ENCODE peak calls at places on chromosomes 6 and 20, in nine cellular contexts. G, R, W, A, Q, J, F, S and E are unnamed samples. For H3K4me1, the result is how much of the 10 kb centered on the place peaks cover.

GRCh38 chr20:31674895-31675827 is 37.4 kb downstream of the COX4I2 start:
- DNase-seq in G (peak), R (no peak), W (peak), A (peak), Q (no peak), J (no peak), F (no peak), S (no peak), E (peak)

GRCh38 chr6:107704377-107705013 is 119.6 kb downstream of the SCML4 start:
- DNase-seq in G (no peak), R (peak), W (no peak), A (no peak), Q (peak), J (no peak), F (peak), S (no peak), E (no peak)

GRCh38 chr6:99993533-99994251 is at the start of gene MCHR2:
- DNase-seq in G (no peak), R (no peak), W (no peak), A (no peak), Q (no peak), J (no peak), F (no peak), S (no peak), E (no peak)

GRCh38 chr6:30640481-30640880 is 6.5 kb upstream of the C6orf136 start:
- DNase-seq in G (no peak), R (no peak), W (no peak), A (no peak), Q (no peak), J (no peak), F (no peak), S (no peak), E (no peak)

GRCh38 chr6:128567029-128567428 is 46.6 kb upstream of the PTPRK start:
- DNase-seq in G (no peak), R (no peak), W (no peak), A (no peak), Q (no peak), J (no peak), F (no peak), S (no peak), E (no peak)

GRCh38 chr6:133502451-133503259 is 261.5 kb downstream of the EYA4 start:
- DNase-seq in G (no peak), R (no peak), W (no peak), A (no peak), Q (no peak), J (no peak), F (no peak), S (no peak), E (no peak)

GRCh38 chr20:45919536-45919933 is 7.6 kb upstream of the PLTP start:
- DNase-seq in G (peak), R (no peak), W (peak), A (no peak), Q (no peak), J (no peak), F (no peak), S (no peak), E (peak)

GRCh38 chr6:83155794-83156193 is 37.3 kb downstream of the PGM3 start:
- DNase-seq in G (no peak), R (no peak), W (no peak), A (no peak), Q (no peak), J (no peak), F (no peak), S (no peak), E (no peak)

GRCh38 chr6:70398783-70399730 is 14.3 kb upstream of the FAM135A start:
- DNase-seq in G (no peak), R (peak), W (peak), A (no peak), Q (peak), J (no peak), F (peak), S (no peak), E (no peak)

GRCh38 chr20:1122388-1123315 is 4.2 kb downstream of the PSMF1 start:
- DNase-seq in G (no peak), R (no peak), W (peak), A (no peak), Q (peak), J (no peak), F (peak), S (no peak), E (peak)

GRCh38 chr20:37673429-37673828 is 20.4 kb upstream of the CTNNBL1 start:
- DNase-seq in G (no peak), R (no peak), W (no peak), A (no peak), Q (no peak), J (no peak), F (no peak), S (no peak), E (no peak)

GRCh38 chr6:99129835-99130234 is 182.1 kb upstream of the FBXL4 start:
- DNase-seq in G (no peak), R (no peak), W (no peak), A (no peak), Q (no peak), J (no peak), F (no peak), S (no peak), E (no peak)

GRCh38 chr6:158799051-158799792 is 19.9 kb downstream of the EZR start:
- DNase-seq in G (no peak), R (no peak), W (peak), A (no peak), Q (no peak), J (no peak), F (peak), S (no peak), E (no peak)
- H3K4me1 ChIP-seq in G (under half), R (half or more), W (half or more), A (half or more), Q (half or more), J (under half), F (half or more), S (half or more), E (under half)

GRCh38 chr6:36743032-36743431 is 45.4 kb downstream of the RAB44 start:
- DNase-seq in G (no peak), R (no peak), W (peak), A (no peak), Q (no peak), J (no peak), F (no peak), S (no peak), E (no peak)

GRCh38 chr6:36745836-36746235 is 48.2 kb downstream of the RAB44 start:
- DNase-seq in G (no peak), R (no peak), W (no peak), A (no peak), Q (no peak), J (no peak), F (no peak), S (no peak), E (no peak)

GRCh38 chr6:36742146-36742545 is 44.5 kb downstream of the RAB44 start:
- DNase-seq in G (no peak), R (no peak), W (no peak), A (no peak), Q (no peak), J (no peak), F (no peak), S (no peak), E (no peak)

GRCh38 chr6:36745283-36745682 is 47.7 kb downstream of the RAB44 start:
- DNase-seq in G (no peak), R (no peak), W (no peak), A (no peak), Q (no peak), J (no peak), F (no peak), S (no peak), E (no peak)

GRCh38 chr6:36743538-36744441 is 46.2 kb downstream of the RAB44 start:
- DNase-seq in G (no peak), R (no peak), W (peak), A (no peak), Q (no peak), J (no peak), F (no peak), S (no peak), E (no peak)
- TF ChIP-seq POLR2AphosphoS5 in G (no peak), R (no peak), W (peak), A (no peak), Q (no peak), J (no peak), F (no peak), S (no peak), E (no peak)

DNA sequence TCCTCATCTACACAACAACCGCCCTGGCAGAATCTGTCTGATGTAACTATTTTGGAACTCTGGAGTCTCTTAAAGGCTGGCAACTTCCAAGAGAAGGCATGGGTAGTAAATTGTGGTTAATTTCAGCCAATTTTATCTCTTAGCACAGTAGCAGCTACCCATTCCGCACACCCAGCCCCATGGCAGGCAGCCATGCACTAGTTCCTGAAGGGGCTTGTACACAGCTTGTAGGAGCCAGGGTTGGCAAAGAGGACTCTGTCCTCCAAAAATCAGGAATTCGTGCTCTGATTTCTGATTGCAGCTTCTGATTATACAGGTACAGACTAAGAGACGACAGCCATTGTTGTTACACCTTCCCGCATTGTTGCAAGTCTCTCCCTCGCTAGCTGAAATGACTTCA is 155.9 kb downstream of the RNF144B start:
- DNase-seq in G (no peak), R (no peak), W (no peak), A (no peak), Q (no peak), J (no peak), F (no peak), S (no peak), E (no peak)
- TF ChIP-seq CTCF in G (no peak), R (no peak), W (no peak), A (no peak), Q (no peak), J (no peak), F (no peak), S (no peak), E (no peak)

DNA sequence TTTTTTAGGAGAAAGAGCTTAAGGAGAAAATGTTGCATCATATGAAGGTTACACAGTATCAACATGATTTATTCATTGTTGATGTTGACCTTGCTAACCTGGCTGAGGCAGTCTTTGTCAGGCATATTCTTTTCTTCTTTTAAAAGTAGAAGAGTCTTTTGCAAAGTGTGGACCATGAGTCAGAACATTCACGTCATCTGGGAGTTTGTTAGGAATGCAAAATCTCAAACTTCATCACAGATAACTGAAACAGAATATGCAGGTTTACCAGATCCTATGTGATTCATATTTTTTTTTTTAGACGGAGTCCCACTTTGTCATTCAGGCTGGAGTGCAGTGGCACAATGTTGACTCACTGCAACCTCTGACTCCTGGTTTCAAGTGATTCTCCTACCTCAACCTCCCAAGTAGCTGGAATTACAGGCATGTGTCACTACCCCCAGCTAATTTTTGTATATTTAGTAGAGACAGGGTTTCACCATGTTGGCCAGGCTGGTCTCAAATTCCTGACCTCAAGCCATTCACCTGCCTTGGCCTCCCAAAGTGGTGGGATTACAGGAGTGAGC is 530.4 kb upstream of the BTBD3 start:
- DNase-seq in G (no peak), R (peak), W (no peak), A (no peak), Q (peak), J (no peak), F (no peak), S (no peak), E (no peak)
- H3K4me1 ChIP-seq in G (under half), R (under half), W (under half), A (under half), Q (under half), J (under half), F (under half), S (under half), E (under half)

DNA sequence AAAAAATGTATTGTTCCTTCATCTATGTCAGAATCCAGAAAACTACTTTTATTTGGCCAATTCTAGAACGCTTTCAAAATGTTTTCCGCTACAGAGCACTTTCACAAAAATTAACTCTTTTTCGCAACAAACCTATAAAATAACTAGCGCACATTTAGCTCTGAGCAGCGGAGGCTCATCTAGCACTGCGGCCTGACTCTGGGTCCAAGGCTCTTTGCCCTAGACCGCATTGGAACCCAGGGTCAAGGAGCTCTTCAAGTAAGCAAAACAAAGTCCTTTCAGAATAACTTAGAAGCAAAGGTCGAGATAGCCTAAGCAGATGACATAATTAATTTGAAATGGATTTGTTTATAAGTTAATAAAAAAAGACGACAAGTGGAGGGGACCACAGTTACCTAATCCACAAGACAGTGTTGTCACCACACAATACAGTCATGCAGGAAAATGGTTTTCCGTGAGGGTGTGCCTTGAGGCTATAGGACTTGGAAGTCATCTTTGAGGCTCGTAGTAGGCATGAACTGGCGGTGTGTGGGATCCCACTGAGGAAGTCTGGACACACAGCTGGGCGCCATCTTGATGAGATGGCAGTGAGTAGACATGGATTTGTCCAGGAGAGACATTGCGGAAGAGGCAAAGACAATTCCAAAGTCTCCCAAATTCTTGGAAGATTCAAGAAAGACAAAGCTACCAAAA is 29.2 kb upstream of the IRF4 start:
- DNase-seq in G (no peak), R (no peak), W (no peak), A (peak), Q (no peak), J (no peak), F (no peak), S (no peak), E (no peak)
- TF ChIP-seq POLR2AphosphoS5 in G (no peak), R (no peak), W (no peak), A (no peak), Q (no peak), J (no peak), F (no peak), S (no peak), E (no peak)

GRCh38 chr6:141552463-141552862 is 580.3 kb upstream of the GJE1 start:
- DNase-seq in G (no peak), R (peak), W (no peak), A (no peak), Q (peak), J (no peak), F (peak), S (no peak), E (no peak)
- TF ChIP-seq CTCF in G (no peak), R (no peak), W (no peak), A (no peak), Q (peak), J (no peak), F (no peak), S (no peak), E (no peak)